ENCODE peak calls at places on chromosomes 11 and 22, in nine cellular contexts. B, G, J, W, F, V, C, A and P are unnamed samples.

GRCh38 chr11:76307416-76307815 is 73.5 kb downstream of the THAP12 start:
- DNase-seq in B (no peak), G (no peak), A (no peak), F (no peak), C (no peak), W (no peak), J (no peak), V (no peak), P (peak)

GRCh38 chr11:35035894-35036408 is 103.0 kb upstream of the CD44 start:
- DNase-seq in V (no peak), W (no peak), B (no peak), F (no peak), J (peak), A (no peak), G (no peak), C (peak), P (peak)

GRCh38 chr11:554824-555499 is 5.6 kb downstream of the LMNTD2 start:
- DNase-seq in A (peak), J (peak), V (no peak), W (peak), G (no peak), F (no peak), C (no peak), B (peak), P (peak)

GRCh38 chr22:28670153-28670552 is 9.5 kb downstream of the TTC28 start:
- DNase-seq in G (no peak), V (no peak), C (no peak), J (no peak), A (no peak), F (no peak), W (no peak), B (no peak), P (no peak)

GRCh38 chr22:41782751-41783150 is 17.7 kb upstream of the CCDC134 start:
- DNase-seq in W (no peak), F (no peak), A (peak), V (no peak), B (no peak), G (no peak), C (no peak), J (no peak), P (no peak)

GRCh38 chr11:77467993-77468392 is 5.9 kb downstream of the PAK1 start:
- DNase-seq in B (no peak), J (no peak), F (no peak), G (no peak), A (no peak), W (no peak), V (no peak), C (no peak), P (no peak)

GRCh38 chr11:31240340-31240904 is 129.1 kb downstream of the DCDC1 start:
- DNase-seq in C (peak), V (no peak), J (peak), G (no peak), F (no peak), W (no peak), B (peak), A (no peak), P (no peak)

GRCh38 chr11:27882066-27882697 is 181.9 kb upstream of the BDNF start:
- DNase-seq in J (no peak), C (peak), A (no peak), B (peak), F (no peak), V (no peak), W (no peak), G (no peak), P (no peak)

GRCh38 chr22:50260434-50260800 is 1.1 kb downstream of the MAPK12 start:
- DNase-seq in W (no peak), C (no peak), G (no peak), F (no peak), J (no peak), A (no peak), B (no peak), V (no peak), P (no peak)

GRCh38 chr22:31329029-31329428 is 17.1 kb downstream of the PATZ1 start:
- DNase-seq in G (no peak), V (no peak), F (no peak), B (no peak), J (no peak), C (peak), A (no peak), W (no peak), P (no peak)

GRCh38 chr11:67056640-67057409 is at the start of gene RHOD:
- DNase-seq in V (no peak), B (no peak), J (no peak), W (peak), F (peak), A (peak), C (no peak), G (no peak), P (no peak)

GRCh38 chr11:62665630-62666258 is 632 bp downstream of the CSKMT start:
- DNase-seq in J (peak), W (peak), A (peak), B (no peak), C (peak), V (peak), G (peak), F (peak), P (peak)

GRCh38 chr11:114315749-114316368 is 19.7 kb downstream of the NNMT start:
- DNase-seq in F (no peak), C (no peak), J (no peak), B (no peak), V (no peak), A (no peak), W (peak), G (no peak), P (no peak)

GRCh38 chr22:24503137-24503850 is 8.2 kb downstream of the UPB1 start:
- DNase-seq in B (peak), V (peak), A (no peak), G (no peak), W (peak), J (peak), F (peak), C (peak), P (peak)

GRCh38 chr22:18152519-18152918 is 2.5 kb downstream of the USP18 start:
- DNase-seq in W (no peak), J (no peak), C (no peak), V (no peak), F (no peak), G (no peak), B (no peak), A (peak), P (no peak)

GRCh38 chr11:79185351-79185750 is 255.5 kb downstream of the TENM4 start:
- DNase-seq in F (no peak), G (no peak), B (no peak), V (no peak), C (no peak), W (no peak), A (no peak), J (no peak), P (no peak)

GRCh38 chr11:73559758-73560157 is 38.2 kb downstream of the FAM168A start:
- DNase-seq in J (no peak), F (no peak), C (peak), W (no peak), G (no peak), B (no peak), V (no peak), A (no peak), P (no peak)

DNA sequence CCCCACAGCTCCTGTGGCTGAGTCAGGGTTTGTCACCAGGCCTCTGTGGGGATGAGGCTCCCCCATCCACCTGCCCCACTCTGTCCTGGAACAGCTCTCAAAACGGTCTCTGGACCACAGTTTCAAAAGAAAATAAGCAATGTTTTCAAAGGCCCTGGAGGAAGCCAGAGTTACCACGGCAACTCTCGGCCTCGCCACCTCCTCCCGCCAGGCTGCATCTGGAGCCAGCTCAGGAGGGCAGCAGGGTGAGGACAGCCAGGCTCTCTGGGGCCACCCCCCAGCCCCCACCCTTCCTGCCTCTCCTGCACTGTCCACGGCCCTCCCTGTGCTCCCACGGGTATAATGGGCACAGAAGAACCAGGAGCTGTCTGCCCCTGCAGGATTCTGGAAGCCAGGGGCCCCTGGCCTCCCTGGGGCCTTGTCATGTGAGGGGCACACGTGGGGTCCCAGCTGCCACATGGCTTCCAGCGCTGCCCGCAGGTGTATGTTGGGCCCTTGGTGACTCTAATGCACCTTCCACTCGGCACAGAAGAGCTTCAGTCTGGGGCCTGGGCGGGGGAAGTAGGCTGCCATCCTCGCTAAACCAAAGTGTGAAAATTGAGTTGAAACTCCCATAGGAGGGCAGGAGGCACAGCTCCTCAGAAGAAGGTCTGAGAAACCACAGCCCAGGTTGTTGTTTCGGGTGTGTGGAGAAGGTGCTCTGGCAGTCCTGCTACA is 10.3 kb downstream of the CD81 start:
- DNase-seq in J (peak), B (no peak), W (no peak), F (peak), C (peak), A (no peak), V (peak), G (no peak), P (no peak)
- H3K4me3 ChIP-seq in J (peak), B (no peak), W (no peak), F (no peak), C (no peak), A (no peak), V (peak), G (no peak), P (no peak)

DNA sequence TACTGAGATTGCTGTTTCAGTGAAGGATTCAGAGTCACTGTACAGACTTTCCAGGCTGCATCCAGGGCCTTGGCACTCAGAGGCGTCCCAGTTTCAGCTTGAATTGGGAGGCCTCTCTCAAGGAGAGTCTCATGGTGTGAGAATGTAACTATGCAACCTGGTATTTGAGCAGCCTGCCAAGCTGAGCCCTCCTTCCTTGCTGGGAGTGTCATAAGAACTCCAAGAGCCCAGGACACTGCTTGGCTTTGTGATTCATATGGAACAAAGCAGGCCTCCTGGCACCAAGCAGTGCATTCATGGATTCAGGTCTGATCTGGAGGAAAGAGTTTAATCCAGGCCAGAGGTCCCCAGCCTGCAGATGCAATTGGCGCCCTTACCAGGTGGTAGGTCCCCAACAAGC is 171.7 kb downstream of the DBX1 start:
- DNase-seq in W (no peak), B (peak), V (peak), A (peak), F (peak), J (no peak), C (peak), G (peak), P (peak)
- H3K27ac ChIP-seq in W (no peak), B (no peak), V (peak), A (peak), F (no peak), J (no peak), C (peak), G (peak), P (peak)

DNA sequence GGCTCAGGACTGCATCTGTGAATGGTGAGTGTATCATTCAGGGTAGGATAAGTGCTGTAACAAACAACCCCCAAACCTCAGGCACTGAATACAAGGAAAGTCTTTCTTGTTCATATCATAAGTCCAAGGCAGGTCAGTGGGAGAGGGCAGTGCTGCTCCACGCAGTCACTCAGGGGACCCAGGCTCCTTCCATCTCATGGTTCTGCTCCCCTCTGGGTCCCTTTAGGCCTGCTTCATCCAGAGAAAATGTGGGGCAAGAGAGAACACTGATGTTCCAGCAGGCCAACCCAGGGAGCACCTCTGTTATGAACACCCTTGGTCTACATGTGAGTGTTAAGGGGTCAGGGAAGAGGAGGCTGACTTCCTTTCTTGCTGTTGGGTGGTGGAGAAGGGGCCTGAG is 187.8 kb downstream of the CHST1 start:
- DNase-seq in W (no peak), G (peak), A (no peak), J (no peak), V (no peak), F (no peak), B (no peak), C (no peak), P (no peak)
- H3K4me3 ChIP-seq in W (no peak), G (no peak), A (no peak), J (no peak), V (no peak), F (no peak), B (no peak), C (no peak), P (no peak)

GRCh38 chr11:110174645-110175310 is 81.6 kb downstream of the ZC3H12C start:
- DNase-seq in G (no peak), F (no peak), C (peak), V (no peak), J (no peak), A (no peak), B (no peak), W (no peak), P (no peak)

GRCh38 chr11:110176366-110177056 is 83.3 kb downstream of the ZC3H12C start:
- DNase-seq in B (no peak), A (no peak), C (peak), J (no peak), W (no peak), G (no peak), F (no peak), V (no peak), P (no peak)

GRCh38 chr11:110177057-110177397 is 83.8 kb downstream of the ZC3H12C start:
- DNase-seq in A (no peak), C (no peak), F (no peak), G (no peak), B (no peak), J (no peak), W (no peak), V (no peak), P (no peak)

GRCh38 chr11:110172666-110173065 is 79.5 kb downstream of the ZC3H12C start:
- DNase-seq in B (no peak), A (no peak), V (no peak), J (no peak), F (no peak), C (peak), G (no peak), W (no peak), P (no peak)

DNA sequence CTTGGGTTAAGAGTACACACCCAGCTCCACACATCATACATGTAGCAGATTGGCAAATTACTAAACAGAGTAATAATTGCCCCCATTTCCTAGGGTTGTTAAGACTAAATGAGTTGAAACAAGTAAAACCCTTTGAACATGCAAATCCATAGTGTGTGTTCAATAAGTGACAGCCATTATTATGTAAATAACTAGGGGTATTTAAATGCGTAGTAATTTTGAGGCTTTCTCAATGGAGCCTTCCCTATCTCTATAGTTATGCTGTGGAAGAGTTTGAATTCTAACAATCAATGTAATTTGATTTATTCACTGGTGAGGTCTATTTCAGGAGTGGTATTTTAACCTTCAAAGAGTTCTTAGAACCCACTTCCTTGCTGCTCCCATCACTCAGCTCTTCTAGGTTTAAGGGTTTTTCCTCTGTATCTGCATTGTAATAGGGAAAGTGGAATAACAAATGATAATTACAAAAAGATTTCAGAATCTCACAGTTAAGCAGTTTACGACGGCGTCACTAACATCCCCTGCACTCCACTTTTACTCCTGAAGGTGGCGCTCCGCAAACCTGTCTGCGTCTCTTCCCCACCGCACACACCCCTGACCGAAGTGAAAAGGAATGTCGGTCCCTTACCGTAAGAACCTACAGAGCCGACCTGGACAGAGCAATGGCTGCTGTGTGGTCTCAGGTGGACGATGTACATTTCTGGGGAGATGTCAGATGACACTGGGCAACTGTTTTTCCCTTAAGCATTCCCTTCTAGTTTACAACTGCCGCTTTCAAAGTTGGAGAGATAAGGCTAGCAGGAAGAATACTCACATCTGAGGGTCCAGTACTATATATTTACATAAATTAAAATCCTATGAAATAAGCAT is 80.8 kb downstream of the ZC3H12C start:
- DNase-seq in J (peak), G (peak), W (peak), B (peak), A (peak), F (peak), V (peak), C (peak), P (peak)
- H3K27ac ChIP-seq in J (no peak), G (no peak), W (no peak), B (no peak), A (no peak), F (no peak), V (peak), C (no peak), P (no peak)

DNA sequence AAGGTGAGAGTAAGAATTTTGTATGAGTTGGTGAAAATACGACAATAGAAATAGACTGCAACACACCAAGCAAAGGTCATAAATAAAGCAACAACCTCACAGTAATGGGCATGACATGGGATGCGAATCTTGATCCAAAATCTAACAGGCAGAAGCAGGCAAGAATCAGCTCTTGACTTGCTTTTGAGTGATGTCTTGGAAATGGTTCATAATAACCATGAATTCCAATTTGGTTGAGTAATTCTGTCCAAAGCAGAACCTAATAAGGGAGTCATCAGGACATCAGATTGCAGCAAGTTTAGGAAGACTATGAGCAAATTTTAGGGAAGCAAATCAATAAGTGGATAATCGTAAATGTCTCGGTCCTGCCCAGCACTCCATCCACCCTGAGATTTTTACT is 224.0 kb upstream of the ISX start:
- DNase-seq in G (no peak), J (no peak), F (no peak), W (no peak), C (no peak), A (no peak), V (no peak), B (no peak), P (no peak)
- H3K4me3 ChIP-seq in G (no peak), J (no peak), F (no peak), W (no peak), C (no peak), A (no peak), V (no peak), B (no peak), P (no peak)

GRCh38 chr11:70312401-70313357 is 42.2 kb downstream of the PPFIA1 start:
- DNase-seq in A (no peak), F (no peak), G (peak), W (no peak), J (no peak), V (no peak), B (no peak), C (no peak), P (no peak)

GRCh38 chr11:70317576-70318305 is 47.3 kb downstream of the PPFIA1 start:
- DNase-seq in B (no peak), W (no peak), A (no peak), V (no peak), G (no peak), F (no peak), J (no peak), C (no peak), P (no peak)

GRCh38 chr11:70313945-70314344 is 43.5 kb downstream of the PPFIA1 start:
- DNase-seq in V (no peak), A (no peak), C (no peak), F (no peak), G (no peak), B (no peak), J (no peak), W (no peak), P (no peak)

GRCh38 chr11:70314730-70315129 is 44.2 kb downstream of the PPFIA1 start:
- DNase-seq in A (no peak), V (no peak), F (no peak), C (no peak), J (peak), B (no peak), W (no peak), G (peak), P (no peak)

GRCh38 chr11:70315726-70316125 is 45.2 kb downstream of the PPFIA1 start:
- DNase-seq in C (no peak), V (no peak), J (no peak), A (no peak), G (peak), W (no peak), B (no peak), F (no peak), P (no peak)
- H3K27ac ChIP-seq in C (no peak), V (no peak), J (no peak), A (no peak), G (no peak), W (no peak), B (no peak), F (no peak), P (no peak)

DNA sequence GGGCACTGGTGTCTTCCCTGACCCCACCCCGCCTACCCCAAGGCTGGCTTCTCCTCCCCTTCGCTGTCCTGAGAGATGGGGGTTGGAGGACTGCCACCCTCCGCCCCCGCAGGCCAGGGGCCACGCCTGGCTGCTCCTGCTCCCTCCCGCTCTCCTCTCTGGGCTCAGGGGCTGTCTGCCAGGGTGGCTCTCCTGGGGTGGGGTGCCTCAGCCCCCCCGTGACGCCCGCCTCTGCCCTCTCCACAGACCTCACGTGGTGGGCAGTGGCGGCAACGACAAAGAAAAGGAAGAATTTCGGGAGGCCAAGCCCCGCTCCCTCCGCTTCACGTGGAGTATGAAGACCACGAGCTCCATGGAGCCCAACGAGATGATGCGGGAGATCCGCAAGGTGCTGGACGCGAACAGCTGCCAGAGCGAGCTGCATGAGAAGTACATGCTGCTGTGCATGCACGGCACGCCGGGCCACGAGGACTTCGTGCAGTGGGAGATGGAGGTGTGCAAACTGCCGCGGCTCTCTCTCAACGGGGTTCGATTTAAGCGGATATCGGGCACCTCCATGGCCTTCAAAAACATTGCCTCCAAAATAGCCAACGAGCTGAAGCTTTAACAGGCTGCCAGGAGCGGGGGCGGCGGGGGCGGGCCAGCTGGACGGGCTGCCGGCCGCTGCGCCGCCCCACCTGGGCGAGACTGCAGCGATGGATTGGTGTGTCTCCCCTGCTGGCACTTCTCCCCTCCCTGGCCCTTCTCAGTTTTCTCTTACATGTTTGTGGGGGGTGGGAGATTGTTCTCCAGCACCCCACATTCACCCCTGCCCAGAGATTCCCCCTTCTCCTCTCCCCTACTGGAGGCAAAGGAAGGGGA is 8.1 kb downstream of the RCOR2 start:
- DNase-seq in B (no peak), W (no peak), V (no peak), C (no peak), A (peak), J (no peak), F (peak), G (no peak), P (peak)
- H3K4me3 ChIP-seq in B (no peak), W (no peak), V (no peak), C (no peak), A (no peak), J (no peak), F (no peak), G (no peak), P (no peak)